ENCODE peak calls at places on chromosomes 4 and X, in four cellular contexts. O, U, N and B are unnamed samples.

GRCh38 chr4:183908284-183908683 is 3.2 kb downstream of the STOX2 start:
- DNase-seq in N (no peak), U (no peak), O (no peak), B (no peak)

GRCh38 chrX:131262738-131263679 is 26.1 kb downstream of the IGSF1 start:
- DNase-seq in U (peak; percentile 32), N (no peak), O (peak; percentile 5), B (no peak)

GRCh38 chr4:43337707-43338106 is 445.2 kb downstream of the GRXCR1 start:
- DNase-seq in U (no peak), N (no peak), O (no peak), B (no peak)

GRCh38 chrX:131277543-131278115 is 11.5 kb downstream of the IGSF1 start:
- DNase-seq in O (no peak), U (no peak), N (no peak), B (no peak)

GRCh38 chrX:74449322-74449936 is 28.1 kb downstream of the SLC16A2 start:
- DNase-seq in U (no peak), N (peak; percentile 24), O (no peak), B (no peak)

GRCh38 chr4:108155373-108155772 is 13.4 kb downstream of the LEF1 start:
- DNase-seq in N (no peak), O (peak; percentile 69), U (peak; percentile 62), B (no peak)

GRCh38 chrX:14670819-14671218 is 141.5 kb downstream of the GLRA2 start:
- DNase-seq in O (peak; percentile 29), N (no peak), U (no peak), B (no peak)

GRCh38 chr4:119477412-119478053 is 151.1 kb downstream of the PDE5A start:
- DNase-seq in U (no peak), N (no peak), O (no peak), B (no peak)

GRCh38 chr4:87716350-87717041 is 66.4 kb downstream of the DMP1 start:
- DNase-seq in O (no peak), U (no peak), N (peak; percentile 17), B (no peak)

DNA sequence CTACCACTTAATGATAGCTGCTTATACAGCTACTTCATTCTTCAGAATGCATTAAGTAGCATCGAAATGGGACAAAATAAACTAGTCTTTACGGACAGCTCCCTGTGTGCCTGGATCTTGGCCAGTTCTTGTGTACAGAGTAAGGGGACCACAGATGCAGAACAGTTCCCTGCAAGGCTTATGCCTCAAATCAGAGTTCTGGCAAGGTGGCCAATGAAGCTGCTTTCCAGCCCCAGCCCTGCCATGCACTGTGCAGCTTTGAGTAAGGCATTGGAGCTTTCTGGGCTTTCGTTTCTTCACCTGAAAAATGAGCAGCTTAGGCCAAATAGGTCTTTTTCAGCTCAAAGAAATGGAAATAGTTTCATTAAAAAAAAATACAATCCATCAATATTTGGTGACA is 14.2 kb downstream of the CLNK start:
- DNase-seq in N (no peak), U (no peak), O (no peak), B (no peak)
- TF ChIP-seq CTCF in N (no peak), U (no peak), O (no peak), B (no peak)

DNA sequence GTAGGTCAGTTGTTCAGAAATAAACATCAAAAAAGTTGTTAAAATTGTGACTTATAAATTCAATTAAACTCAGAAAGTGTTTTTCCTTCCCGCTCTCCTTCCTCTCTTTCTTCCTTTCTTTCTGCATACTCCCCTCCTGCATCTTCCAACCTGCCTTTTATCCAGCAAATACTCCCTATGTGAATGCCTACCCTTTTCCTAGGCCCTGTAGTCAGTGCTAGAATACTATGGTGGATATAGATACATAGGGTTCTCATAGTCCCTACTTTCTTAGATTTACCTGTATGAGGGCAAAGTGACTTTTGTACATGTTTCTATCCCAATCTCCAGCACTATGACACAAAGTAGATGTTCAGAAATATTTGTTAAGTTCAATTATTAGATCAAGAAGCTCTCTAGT is 805 bp downstream of the SULT1E1 start:
- DNase-seq in N (no peak), U (no peak), O (no peak), B (no peak)
- H3K4me3 ChIP-seq in N (no peak overlapping the region), U (no peak overlapping the region), O (no peak overlapping the region), B (no peak overlapping the region)

GRCh38 chr4:170666909-170667308 is 577.2 kb upstream of the AADAT start:
- DNase-seq in U (no peak), N (no peak), O (peak; percentile 54), B (no peak)
- TF ChIP-seq CTCF in U (no peak), N (no peak), O (no peak), B (no peak)

DNA sequence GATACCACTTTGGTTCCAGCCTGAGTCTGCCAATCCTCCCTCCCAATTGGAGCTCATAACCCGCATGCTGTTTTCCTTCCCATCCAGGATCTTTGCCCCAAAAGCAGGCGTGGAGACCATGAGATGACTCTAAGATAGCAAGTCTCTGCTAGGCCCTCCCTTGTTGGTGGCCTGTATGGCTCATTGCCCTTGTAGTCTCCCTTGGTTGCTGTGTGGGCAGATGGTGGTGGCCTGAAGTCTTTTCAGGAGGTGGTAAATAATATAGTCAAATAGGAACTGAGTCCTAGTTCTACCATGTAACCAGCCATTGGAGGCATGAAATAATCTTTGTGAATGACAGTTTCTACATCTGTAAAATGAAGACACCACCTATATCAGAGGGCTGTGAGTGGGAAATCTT is 1.2 kb downstream of the ATP6AP1 start:
- DNase-seq in N (no peak), U (no peak), O (no peak), B (no peak)
- H3K4me3 ChIP-seq in N (peak overlapping the region; percentile 71), U (peak overlapping the region; percentile 66), O (peak overlapping the region; percentile 74), B (no peak overlapping the region)

GRCh38 chr4:25863347-25863784 is 578 bp upstream of the SEL1L3 start:
- DNase-seq in O (no peak), U (peak; percentile 2), N (no peak), B (no peak)
- TF ChIP-seq CTCF in O (no peak), U (peak; percentile 41), N (no peak), B (no peak)

GRCh38 chrX:121832446-121832845 is 785.0 kb downstream of the GLUD2 start:
- DNase-seq in N (no peak), U (no peak), O (no peak), B (no peak)

GRCh38 chrX:121836000-121836399 is 788.6 kb downstream of the GLUD2 start:
- DNase-seq in N (no peak), U (no peak), O (no peak), B (no peak)

DNA sequence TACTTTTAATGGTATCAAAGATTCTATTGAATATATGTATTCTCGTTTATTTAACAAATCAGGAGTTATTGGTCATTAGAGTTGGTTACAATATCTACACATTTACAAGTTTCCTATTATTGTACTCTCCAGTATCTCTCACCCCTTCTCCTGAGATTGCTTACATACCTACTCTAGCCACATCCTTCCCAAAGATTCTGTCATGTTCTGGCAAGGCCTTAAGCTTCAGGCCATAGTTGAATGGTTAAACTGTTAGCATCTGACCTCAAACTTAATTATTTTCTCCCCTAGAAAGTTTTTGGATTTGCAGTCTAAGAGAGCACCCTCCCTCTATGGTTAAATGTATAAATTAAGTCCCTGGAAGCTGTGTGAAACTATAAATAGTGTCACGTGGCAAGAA is 784.2 kb downstream of the GLUD2 start:
- DNase-seq in U (no peak), N (no peak), O (no peak), B (no peak)
- H3K4me3 ChIP-seq in U (no peak overlapping the region), N (no peak overlapping the region), O (no peak overlapping the region), B (no peak overlapping the region)

DNA sequence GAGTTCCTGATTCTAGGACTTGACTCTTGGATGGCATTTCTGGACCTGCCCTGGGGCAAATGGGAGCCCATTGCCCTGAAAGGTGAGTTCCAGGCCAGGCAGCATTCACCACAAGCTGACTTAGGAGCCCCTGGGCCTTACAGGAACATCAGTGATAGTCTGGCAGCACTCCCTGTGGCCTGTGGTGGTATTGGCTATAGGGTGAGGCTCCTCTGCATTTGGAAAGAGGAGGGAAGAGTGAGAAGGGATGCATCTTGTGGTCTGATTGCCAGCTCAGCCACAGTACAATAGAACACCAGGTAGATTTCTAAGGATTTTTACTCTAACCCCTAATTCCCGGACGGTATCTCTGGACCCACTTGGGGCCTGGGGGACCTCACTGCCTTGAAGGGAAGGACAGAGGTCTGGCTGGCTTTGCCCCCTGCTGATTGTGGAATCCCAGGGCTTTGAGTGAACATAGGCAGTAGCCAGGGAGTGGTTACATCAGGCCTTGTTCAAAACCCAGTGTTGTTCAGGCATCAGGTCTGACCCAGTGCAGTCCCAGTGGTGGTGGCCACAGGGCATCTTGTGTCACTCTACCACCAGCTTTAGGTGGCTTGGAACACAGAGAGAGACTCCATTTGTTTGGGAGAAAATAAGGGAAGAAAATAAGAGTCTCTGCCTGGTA is 32.9 kb downstream of the MAGED4 start:
- DNase-seq in O (no peak), N (no peak), U (peak; percentile 11), B (no peak)
- TF ChIP-seq CTCF in O (no peak), N (no peak), U (no peak), B (no peak)